ENCODE peak calls at places on chromosomes 2 and 18, in nine cellular contexts. One of them, this sample, is unnamed.
A peak's percentile ranks its signal among the peaks of the same experiment; 100 is the strongest.

GRCh38 chr2:59910176-59910575 is 643.3 kb downstream of the BCL11A start:
- DNase-seq in IMR-90: no peak
- DNase-seq in stomach: no peak
- DNase-seq in fibroblast of lung: no peak
- DNase-seq in astrocyte: no peak
- DNase-seq in HCT116: no peak
- DNase-seq in testis: no peak
- DNase-seq in tibial nerve: no peak
- DNase-seq in neuronal stem cell: no peak
- DNase-seq in this sample: no peak

GRCh38 chr2:221758076-221758475 is 186.0 kb upstream of the EPHA4 start:
- DNase-seq in IMR-90: no peak
- DNase-seq in stomach: no peak
- DNase-seq in fibroblast of lung: no peak
- DNase-seq in astrocyte: no peak
- DNase-seq in HCT116: no peak
- DNase-seq in testis: no peak
- DNase-seq in tibial nerve: no peak
- DNase-seq in neuronal stem cell: no peak
- DNase-seq in this sample: no peak

GRCh38 chr2:113872201-113872600 is 17.7 kb upstream of the ACTR3 start:
- DNase-seq in IMR-90: peak; percentile 80
- DNase-seq in stomach: no peak
- DNase-seq in fibroblast of lung: no peak
- DNase-seq in astrocyte: peak; percentile 90
- DNase-seq in HCT116: no peak
- DNase-seq in testis: no peak
- DNase-seq in tibial nerve: no peak
- DNase-seq in neuronal stem cell: no peak
- DNase-seq in this sample: no peak

GRCh38 chr2:39925312-39925711 is 146.3 kb upstream of the THUMPD2 start:
- DNase-seq in IMR-90: peak; percentile 19
- DNase-seq in stomach: no peak
- DNase-seq in fibroblast of lung: no peak
- DNase-seq in astrocyte: no peak
- DNase-seq in HCT116: no peak
- DNase-seq in testis: no peak
- DNase-seq in tibial nerve: no peak
- DNase-seq in neuronal stem cell: no peak
- DNase-seq in this sample: no peak

GRCh38 chr18:75390854-75391253 is 36.6 kb downstream of the SMIM21 start:
- DNase-seq in IMR-90: no peak
- DNase-seq in stomach: no peak
- DNase-seq in fibroblast of lung: no peak
- DNase-seq in astrocyte: no peak
- DNase-seq in HCT116: no peak
- DNase-seq in testis: no peak
- DNase-seq in tibial nerve: no peak
- DNase-seq in neuronal stem cell: no peak
- DNase-seq in this sample: no peak

GRCh38 chr2:230941202-230942180 is 16.4 kb upstream of the GPR55 start:
- DNase-seq in IMR-90: no peak
- DNase-seq in stomach: peak; percentile 11
- DNase-seq in fibroblast of lung: no peak
- DNase-seq in astrocyte: no peak
- DNase-seq in HCT116: no peak
- DNase-seq in testis: no peak
- DNase-seq in tibial nerve: no peak
- DNase-seq in neuronal stem cell: no peak
- DNase-seq in this sample: no peak

GRCh38 chr2:138956116-138956515 is 175.9 kb upstream of the NXPH2 start:
- DNase-seq in IMR-90: no peak
- DNase-seq in stomach: no peak
- DNase-seq in fibroblast of lung: no peak
- DNase-seq in astrocyte: no peak
- DNase-seq in HCT116: no peak
- DNase-seq in testis: no peak
- DNase-seq in tibial nerve: no peak
- DNase-seq in neuronal stem cell: no peak
- DNase-seq in this sample: no peak

GRCh38 chr18:55647331-55647730 is 59.3 kb upstream of the TCF4 start:
- DNase-seq in IMR-90: no peak
- DNase-seq in stomach: no peak
- DNase-seq in fibroblast of lung: no peak
- DNase-seq in astrocyte: peak; percentile 50
- DNase-seq in HCT116: no peak
- DNase-seq in testis: no peak
- DNase-seq in tibial nerve: no peak
- DNase-seq in neuronal stem cell: no peak
- DNase-seq in this sample: no peak

GRCh38 chr2:98761267-98761781 is 30.4 kb upstream of the MGAT4A start:
- DNase-seq in IMR-90: no peak
- DNase-seq in stomach: no peak
- DNase-seq in fibroblast of lung: no peak
- DNase-seq in astrocyte: no peak
- DNase-seq in HCT116: no peak
- DNase-seq in testis: no peak
- DNase-seq in tibial nerve: no peak
- DNase-seq in neuronal stem cell: no peak
- DNase-seq in this sample: no peak

GRCh38 chr18:23585007-23585871 is 1.1 kb downstream of the NPC1 start:
- DNase-seq in IMR-90: no peak
- DNase-seq in stomach: no peak
- DNase-seq in fibroblast of lung: no peak
- DNase-seq in astrocyte: peak; percentile 14
- DNase-seq in HCT116: no peak
- DNase-seq in testis: no peak
- DNase-seq in tibial nerve: no peak
- DNase-seq in neuronal stem cell: no peak
- DNase-seq in this sample: no peak

GRCh38 chr2:236799391-236800048 is 229.9 kb downstream of the ACKR3 start:
- DNase-seq in IMR-90: no peak
- DNase-seq in stomach: no peak
- DNase-seq in fibroblast of lung: no peak
- DNase-seq in astrocyte: no peak
- DNase-seq in HCT116: no peak
- DNase-seq in testis: no peak
- DNase-seq in tibial nerve: no peak
- DNase-seq in neuronal stem cell: no peak
- DNase-seq in this sample: no peak
- H3K27ac ChIP-seq in IMR-90: no peak overlapping the region
- H3K27ac ChIP-seq in stomach: no peak overlapping the region
- H3K27ac ChIP-seq in fibroblast of lung: no peak overlapping the region
- H3K27ac ChIP-seq in astrocyte: no peak overlapping the region
- H3K27ac ChIP-seq in HCT116: no peak overlapping the region
- H3K27ac ChIP-seq in testis: no peak overlapping the region
- H3K27ac ChIP-seq in tibial nerve: no peak overlapping the region
- H3K27ac ChIP-seq in neuronal stem cell: no peak overlapping the region
- H3K27ac ChIP-seq in this sample: no peak overlapping the region

GRCh38 chr2:171600126-171600525 is 77.9 kb downstream of the CYBRD1 start:
- DNase-seq in IMR-90: no peak
- DNase-seq in stomach: no peak
- DNase-seq in fibroblast of lung: no peak
- DNase-seq in astrocyte: no peak
- DNase-seq in HCT116: no peak
- DNase-seq in testis: no peak
- DNase-seq in tibial nerve: no peak
- DNase-seq in neuronal stem cell: no peak
- DNase-seq in this sample: no peak
- H3K4me1 ChIP-seq in IMR-90: peaks cover 3% of the 10 kb centered on the region
- H3K4me1 ChIP-seq in stomach: no peaks in the 10 kb centered on the region
- H3K4me1 ChIP-seq in fibroblast of lung: peaks cover 6% of the 10 kb centered on the region
- H3K4me1 ChIP-seq in astrocyte: peaks cover 5% of the 10 kb centered on the region
- H3K4me1 ChIP-seq in HCT116: no peaks in the 10 kb centered on the region
- H3K4me1 ChIP-seq in testis: no peaks in the 10 kb centered on the region
- H3K4me1 ChIP-seq in tibial nerve: no peaks in the 10 kb centered on the region
- H3K4me1 ChIP-seq in neuronal stem cell: peaks cover 2% of the 10 kb centered on the region
- H3K4me1 ChIP-seq in this sample: no peaks in the 10 kb centered on the region

DNA sequence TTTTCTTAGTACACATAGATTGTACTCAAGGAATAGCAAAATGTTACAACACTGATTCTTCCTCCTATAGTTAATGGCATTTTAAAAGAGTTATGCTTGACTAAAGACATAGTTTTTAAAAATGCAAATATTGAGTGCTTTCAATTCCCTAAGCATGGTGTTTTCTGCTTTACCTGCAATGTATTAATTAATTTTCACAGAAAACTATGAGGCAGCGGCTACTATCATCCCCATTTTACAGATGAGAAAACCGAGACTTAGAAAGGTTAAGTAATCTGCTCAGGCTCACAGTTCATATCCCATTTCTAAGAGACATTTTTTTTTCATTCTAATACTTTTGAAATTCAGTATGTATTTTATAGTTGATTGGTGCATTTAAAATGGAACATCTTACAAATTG is 38.0 kb downstream of the BMP10 start:
- DNase-seq in IMR-90: no peak
- DNase-seq in stomach: no peak
- DNase-seq in fibroblast of lung: no peak
- DNase-seq in astrocyte: no peak
- DNase-seq in HCT116: no peak
- DNase-seq in testis: no peak
- DNase-seq in tibial nerve: no peak
- DNase-seq in neuronal stem cell: no peak
- DNase-seq in this sample: no peak
- H3K27ac ChIP-seq in IMR-90: no peak overlapping the region
- H3K27ac ChIP-seq in stomach: peak overlapping the region; percentile 83
- H3K27ac ChIP-seq in fibroblast of lung: no peak overlapping the region
- H3K27ac ChIP-seq in astrocyte: no peak overlapping the region
- H3K27ac ChIP-seq in HCT116: no peak overlapping the region
- H3K27ac ChIP-seq in testis: no peak overlapping the region
- H3K27ac ChIP-seq in tibial nerve: peak overlapping the region; percentile 93
- H3K27ac ChIP-seq in neuronal stem cell: no peak overlapping the region
- H3K27ac ChIP-seq in this sample: no peak overlapping the region

GRCh38 chr18:59002974-59003594 is 136.6 kb upstream of the SEC11C start:
- DNase-seq in IMR-90: no peak
- DNase-seq in stomach: no peak
- DNase-seq in fibroblast of lung: no peak
- DNase-seq in astrocyte: no peak
- DNase-seq in HCT116: no peak
- DNase-seq in testis: no peak
- DNase-seq in tibial nerve: no peak
- DNase-seq in neuronal stem cell: no peak
- DNase-seq in this sample: no peak

GRCh38 chr18:59006461-59007067 is 133.1 kb upstream of the SEC11C start:
- DNase-seq in IMR-90: no peak
- DNase-seq in stomach: no peak
- DNase-seq in fibroblast of lung: no peak
- DNase-seq in astrocyte: peak; percentile 80
- DNase-seq in HCT116: no peak
- DNase-seq in testis: peak; percentile 29
- DNase-seq in tibial nerve: no peak
- DNase-seq in neuronal stem cell: no peak
- DNase-seq in this sample: peak; percentile 75

GRCh38 chr18:59001166-59001565 is 136.5 kb downstream of the ZNF532 start:
- DNase-seq in IMR-90: no peak
- DNase-seq in stomach: no peak
- DNase-seq in fibroblast of lung: no peak
- DNase-seq in astrocyte: no peak
- DNase-seq in HCT116: no peak
- DNase-seq in testis: no peak
- DNase-seq in tibial nerve: no peak
- DNase-seq in neuronal stem cell: no peak
- DNase-seq in this sample: no peak

GRCh38 chr18:59008302-59008974 is 131.2 kb upstream of the SEC11C start:
- DNase-seq in IMR-90: peak; percentile 73
- DNase-seq in stomach: no peak
- DNase-seq in fibroblast of lung: peak; percentile 37
- DNase-seq in astrocyte: peak; percentile 79
- DNase-seq in HCT116: peak; percentile 26
- DNase-seq in testis: no peak
- DNase-seq in tibial nerve: no peak
- DNase-seq in neuronal stem cell: no peak
- DNase-seq in this sample: no peak

DNA sequence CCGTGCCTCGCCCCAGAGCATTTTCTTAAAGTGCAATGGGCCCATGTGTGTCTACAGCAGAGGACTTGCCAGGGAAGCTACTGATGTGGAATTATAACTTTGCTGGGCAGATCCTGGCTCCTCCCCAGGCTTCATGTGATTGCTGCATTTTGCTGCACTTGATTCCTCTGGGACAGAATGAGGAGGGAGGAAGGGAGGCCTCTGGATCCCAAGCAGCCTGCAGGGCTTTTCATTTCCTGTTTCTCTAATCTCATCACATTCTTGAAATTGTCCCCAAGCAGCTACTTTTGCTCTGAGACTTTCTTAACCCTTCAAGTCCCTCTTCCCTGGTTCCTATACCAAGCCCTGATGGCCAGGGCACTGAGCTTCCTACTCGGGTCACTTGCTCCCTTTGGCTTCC is 134.4 kb upstream of the SEC11C start:
- DNase-seq in IMR-90: peak; percentile 42
- DNase-seq in stomach: no peak
- DNase-seq in fibroblast of lung: peak; percentile 31
- DNase-seq in astrocyte: peak; percentile 57
- DNase-seq in HCT116: no peak
- DNase-seq in testis: peak; percentile 77
- DNase-seq in tibial nerve: no peak
- DNase-seq in neuronal stem cell: no peak
- DNase-seq in this sample: peak; percentile 87
- H3K4me1 ChIP-seq in IMR-90: peaks cover 4% of the 10 kb centered on the region
- H3K4me1 ChIP-seq in stomach: no peaks in the 10 kb centered on the region
- H3K4me1 ChIP-seq in fibroblast of lung: peaks cover 8% of the 10 kb centered on the region
- H3K4me1 ChIP-seq in astrocyte: peaks cover 15% of the 10 kb centered on the region
- H3K4me1 ChIP-seq in HCT116: peaks cover 3% of the 10 kb centered on the region
- H3K4me1 ChIP-seq in testis: peaks cover 14% of the 10 kb centered on the region
- H3K4me1 ChIP-seq in tibial nerve: no peaks in the 10 kb centered on the region
- H3K4me1 ChIP-seq in neuronal stem cell: peaks cover 11% of the 10 kb centered on the region
- H3K4me1 ChIP-seq in this sample: peaks cover 5% of the 10 kb centered on the region

GRCh38 chr2:71558300-71559051 is 105.1 kb downstream of the DYSF start:
- DNase-seq in IMR-90: no peak
- DNase-seq in stomach: no peak
- DNase-seq in fibroblast of lung: no peak
- DNase-seq in astrocyte: no peak
- DNase-seq in HCT116: no peak
- DNase-seq in testis: no peak
- DNase-seq in tibial nerve: no peak
- DNase-seq in neuronal stem cell: no peak
- DNase-seq in this sample: peak; percentile 33
- H3K27ac ChIP-seq in IMR-90: no peak overlapping the region
- H3K27ac ChIP-seq in stomach: no peak overlapping the region
- H3K27ac ChIP-seq in fibroblast of lung: no peak overlapping the region
- H3K27ac ChIP-seq in astrocyte: no peak overlapping the region
- H3K27ac ChIP-seq in HCT116: no peak overlapping the region
- H3K27ac ChIP-seq in testis: no peak overlapping the region
- H3K27ac ChIP-seq in tibial nerve: no peak overlapping the region
- H3K27ac ChIP-seq in neuronal stem cell: no peak overlapping the region
- H3K27ac ChIP-seq in this sample: no peak overlapping the region

This sample was measured in right cardiac atrium.